ENCODE peak calls at places on chromosomes 7 and 10, in ten cellular contexts. M, I, Z, E, X, A, O, H, N and K are unnamed samples.

GRCh38 chr7:94295805-94296204 is 98.9 kb upstream of the COL1A2 start:
- DNase-seq in M (no peak), I (no peak), Z (no peak), E (peak; percentile 13), X (no peak), A (no peak), O (no peak), H (no peak), N (no peak), K (no peak)

GRCh38 chr7:36673703-36674102 is 50.6 kb downstream of the AOAH start:
- DNase-seq in M (no peak), I (no peak), Z (no peak), E (no peak), X (no peak), A (no peak), O (no peak), H (no peak), N (no peak), K (no peak)

GRCh38 chr10:114631678-114632417 is 26.2 kb downstream of the ABLIM1 start:
- DNase-seq in M (no peak), I (no peak), Z (peak; percentile 60), E (peak; percentile 58), X (peak; percentile 59), A (no peak), O (no peak), H (peak; percentile 8), N (peak; percentile 60), K (peak; percentile 6)

GRCh38 chr7:155864991-155865690 is 52.9 kb upstream of the SHH start:
- DNase-seq in M (no peak), I (no peak), Z (peak; percentile 23), E (no peak), X (no peak), A (no peak), O (no peak), H (no peak), N (no peak), K (no peak)

GRCh38 chr7:24926623-24927539 is 53.1 kb downstream of the OSBPL3 start:
- DNase-seq in M (no peak), I (no peak), Z (no peak), E (no peak), X (no peak), A (no peak), O (peak; percentile 75), H (no peak), N (no peak), K (no peak)

GRCh38 chr7:140146574-140146973 is 30.2 kb downstream of the KDM7A start:
- DNase-seq in M (no peak), I (no peak), Z (no peak), E (no peak), X (no peak), A (no peak), O (no peak), H (no peak), N (no peak), K (no peak)

GRCh38 chr7:111470898-111471297 is 91.4 kb downstream of the IMMP2L start:
- DNase-seq in M (no peak), I (no peak), Z (no peak), E (no peak), X (no peak), A (no peak), O (no peak), H (no peak), N (no peak), K (no peak)

GRCh38 chr10:77922551-77923179 is 3.9 kb downstream of the DLG5 start:
- DNase-seq in M (no peak), I (no peak), Z (no peak), E (no peak), X (no peak), A (no peak), O (no peak), H (no peak), N (no peak), K (no peak)

GRCh38 chr7:93147358-93147757 is 827 bp downstream of the SAMD9L start:
- DNase-seq in M (peak; percentile 49), I (no peak), Z (no peak), E (peak; percentile 26), X (no peak), A (no peak), O (peak; percentile 14), H (no peak), N (peak; percentile 25), K (peak; percentile 38)

GRCh38 chr7:32290015-32290414 is 200.2 kb downstream of the LSM5 start:
- DNase-seq in M (no peak), I (no peak), Z (no peak), E (peak; percentile 62), X (no peak), A (peak; percentile 78), O (no peak), H (no peak), N (peak; percentile 52), K (no peak)

GRCh38 chr10:60789340-60789739 is 11.1 kb downstream of the CDK1 start:
- DNase-seq in M (no peak), I (no peak), Z (no peak), E (no peak), X (no peak), A (no peak), O (no peak), H (no peak), N (no peak), K (no peak)

GRCh38 chr7:98879989-98880337 is 1.6 kb downstream of the TRRAP start:
- DNase-seq in M (no peak), I (no peak), Z (no peak), E (no peak), X (no peak), A (no peak), O (no peak), H (no peak), N (no peak), K (no peak)

GRCh38 chr7:134890246-134891240 is 95.8 kb upstream of the AGBL3 start:
- DNase-seq in M (no peak), I (no peak), Z (no peak), E (peak; percentile 51), X (no peak), A (peak; percentile 79), O (no peak), H (no peak), N (peak; percentile 57), K (no peak)

GRCh38 chr7:77867208-77867915 is 68.8 kb downstream of the PHTF2 start:
- DNase-seq in M (no peak), I (no peak), Z (no peak), E (no peak), X (no peak), A (no peak), O (no peak), H (no peak), N (no peak), K (no peak)

GRCh38 chr7:114364151-114364550 is 50.5 kb upstream of the FOXP2 start:
- DNase-seq in M (no peak), I (no peak), Z (no peak), E (no peak), X (no peak), A (no peak), O (no peak), H (no peak), N (no peak), K (no peak)

GRCh38 chr7:52609511-52609910 is 425.9 kb upstream of the POM121L12 start:
- DNase-seq in M (no peak), I (no peak), Z (no peak), E (no peak), X (no peak), A (no peak), O (no peak), H (no peak), N (no peak), K (no peak)

GRCh38 chr10:15068802-15069201 is 19.8 kb downstream of the ACBD7 start:
- DNase-seq in M (no peak), I (no peak), Z (no peak), E (no peak), X (no peak), A (no peak), O (no peak), H (no peak), N (no peak), K (no peak)